ENCODE peak calls at places on chromosomes 4 and X, in six cellular contexts. X is K562, L is H1, R is GM12891, E is HepG2, T is GM12878. J is an unnamed sample.

GRCh38 chr4:112214397-112215264 is 17.0 kb upstream of the AP1AR start:
- DNase-seq in X (peak), L (no peak), T (no peak), E (peak), R (no peak), J (no peak)

GRCh38 chrX:78111140-78111931 is 7.3 kb downstream of the PGK1 start:
- DNase-seq in L (no peak), X (no peak), T (no peak), R (no peak), E (peak), J (no peak)

GRCh38 chr4:82779032-82779431 is 19.6 kb downstream of the SCD5 start:
- DNase-seq in X (no peak), E (no peak), L (no peak), T (no peak), R (no peak), J (no peak)

GRCh38 chr4:101160792-101161592 is 186.3 kb downstream of the PPP3CA start:
- DNase-seq in L (no peak), R (no peak), E (no peak), T (no peak), X (no peak), J (no peak)

GRCh38 chr4:148443550-148444295 is 1.5 kb upstream of the NR3C2 start:
- DNase-seq in R (peak), X (no peak), T (no peak), E (no peak), L (peak), J (peak)

GRCh38 chr4:113574636-113575103 is 186.9 kb downstream of the CAMK2D start:
- DNase-seq in X (no peak), T (no peak), L (no peak), R (no peak), E (no peak), J (no peak)

GRCh38 chr4:87570290-87570689 is 38.0 kb upstream of the DSPP start:
- DNase-seq in T (no peak), R (no peak), E (no peak), X (no peak), L (no peak), J (no peak)

GRCh38 chrX:38618152-38618551 is 56.8 kb downstream of the TSPAN7 start:
- DNase-seq in R (no peak), X (no peak), L (no peak), T (no peak), E (no peak), J (no peak)

GRCh38 chrX:10519278-10519677 is 101.1 kb downstream of the MID1 start:
- DNase-seq in X (no peak), E (no peak), L (no peak), R (no peak), T (no peak), J (no peak)

GRCh38 chr4:38160487-38161207 is 200.4 kb downstream of the PTTG2 start:
- DNase-seq in L (no peak), T (peak), R (peak), E (peak), X (no peak), J (peak)

GRCh38 chr4:38155589-38156294 is 195.5 kb downstream of the PTTG2 start:
- DNase-seq in L (no peak), T (no peak), R (no peak), X (no peak), E (no peak), J (no peak)

GRCh38 chr4:38154681-38155588 is 194.7 kb downstream of the PTTG2 start:
- DNase-seq in R (no peak), X (peak), T (no peak), E (no peak), L (no peak), J (no peak)

GRCh38 chr4:38154251-38154650 is 194.1 kb downstream of the PTTG2 start:
- DNase-seq in R (no peak), E (no peak), X (no peak), L (no peak), T (no peak), J (no peak)

DNA sequence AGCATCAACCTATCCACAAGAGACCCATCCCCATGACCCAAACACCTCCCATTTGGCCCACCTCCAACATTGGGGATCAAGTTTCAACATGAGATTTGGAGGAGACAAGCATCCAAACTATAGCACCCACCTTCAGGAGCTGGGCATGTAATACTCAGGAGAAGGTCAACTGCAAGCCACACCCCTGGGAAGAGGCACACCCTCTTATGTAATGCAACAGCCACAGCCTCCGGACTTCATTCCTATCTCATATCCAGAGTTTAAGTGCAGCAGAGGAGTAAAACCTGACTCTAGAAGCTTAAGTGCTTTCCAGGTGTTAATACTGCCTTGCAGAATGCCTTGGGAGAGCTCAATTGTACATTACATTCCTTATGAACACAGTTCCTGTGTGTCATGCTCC is 197.4 kb downstream of the PTTG2 start:
- DNase-seq in R (no peak), T (no peak), L (no peak), E (no peak), X (peak), J (no peak)
- TF ChIP-seq POLR2AphosphoS5 in R (no peak), T (no peak), L (no peak), E (no peak), X (no peak), J (no peak)

GRCh38 chrX:150980711-150981110 is 2.4 kb upstream of the HMGB3 start:
- DNase-seq in L (no peak), T (no peak), X (no peak), R (no peak), E (no peak), J (no peak)

GRCh38 chrX:150983526-150984163 is 510 bp downstream of the HMGB3 start:
- DNase-seq in X (no peak), T (no peak), L (no peak), R (no peak), E (no peak), J (no peak)

GRCh38 chrX:150982235-150982785 is 825 bp upstream of the HMGB3 start:
- DNase-seq in R (no peak), E (no peak), L (no peak), T (no peak), X (no peak), J (no peak)

GRCh38 chrX:150984164-150984824 is 1.2 kb downstream of the HMGB3 start:
- DNase-seq in X (peak), E (no peak), L (no peak), T (no peak), R (no peak), J (no peak)

DNA sequence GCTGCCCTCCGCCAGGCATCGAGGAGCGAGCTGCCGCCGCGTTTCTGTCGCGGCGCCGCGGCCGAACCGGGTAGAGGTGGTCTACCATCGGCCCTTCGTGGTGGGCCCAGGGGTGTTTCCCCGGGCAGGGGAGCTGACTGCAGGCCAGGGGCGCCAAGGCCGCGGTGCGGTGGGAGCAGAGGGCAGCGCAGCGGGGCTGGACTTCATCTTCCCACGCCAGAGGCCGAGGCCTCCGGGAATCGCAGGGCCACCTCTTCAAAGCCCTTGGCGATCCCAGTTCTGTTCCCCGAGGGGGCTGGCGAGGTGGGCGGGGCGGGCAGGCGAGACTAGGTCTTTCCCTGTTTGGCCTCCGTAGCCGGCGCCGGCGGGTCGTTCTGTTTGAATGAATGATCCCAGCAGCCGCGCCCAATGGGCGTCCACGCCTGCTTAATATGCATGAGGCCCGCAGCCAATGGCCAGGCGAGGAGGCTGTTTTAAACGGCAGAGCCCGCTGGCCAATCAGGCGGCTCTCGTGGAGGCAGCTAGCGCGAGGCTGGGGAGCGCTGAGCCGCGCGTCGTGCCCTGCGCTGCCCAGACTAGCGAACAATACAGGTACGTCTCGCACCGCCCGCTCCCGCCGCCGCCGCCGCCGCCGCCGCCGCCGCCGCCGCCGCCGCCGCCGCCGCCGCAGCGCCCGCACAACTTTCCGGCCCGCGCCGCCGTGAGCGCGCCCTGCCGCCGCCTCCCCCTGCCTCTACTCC is at the start of gene HMGB3:
- DNase-seq in L (peak), E (peak), T (peak), X (peak), R (peak), J (peak)
- TF ChIP-seq POLR2A in L (peak), E (peak), T (peak), X (peak), R (no peak), J (peak)

GRCh38 chrX:68292471-68292870 is 140.8 kb downstream of the OPHN1 start:
- DNase-seq in T (no peak), R (no peak), X (no peak), L (no peak), E (no peak), J (no peak)
- TF ChIP-seq TAF1 in T (no peak), R (no peak), X (no peak), L (no peak), E (no peak), J (no peak)

DNA sequence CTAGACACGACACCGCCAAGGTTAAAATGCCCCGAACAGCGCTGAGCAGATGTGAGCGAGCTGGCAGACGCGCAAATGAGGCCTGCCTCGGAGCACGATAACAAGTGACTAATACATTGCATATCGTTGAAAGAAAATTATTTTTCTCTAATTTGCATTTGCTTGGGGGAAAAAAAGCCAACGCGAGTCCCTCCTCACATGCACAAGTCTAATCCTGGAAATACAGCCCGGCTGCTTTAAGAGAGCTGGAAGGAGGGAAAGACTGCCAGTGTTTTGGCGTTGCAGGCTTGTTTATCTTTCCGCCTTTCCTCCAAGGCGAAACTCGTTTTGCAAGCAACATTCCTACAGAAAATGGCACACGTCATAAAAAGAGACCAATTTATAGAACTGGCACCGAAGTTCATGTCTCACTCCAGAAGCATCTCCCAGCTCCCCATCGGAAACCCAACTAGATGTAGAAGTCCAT is 12.6 kb downstream of the BCOR start:
- DNase-seq in X (no peak), L (no peak), T (no peak), R (no peak), E (no peak), J (no peak)
- TF ChIP-seq POLR2AphosphoS5 in X (no peak), L (no peak), T (no peak), R (no peak), E (no peak), J (no peak)

DNA sequence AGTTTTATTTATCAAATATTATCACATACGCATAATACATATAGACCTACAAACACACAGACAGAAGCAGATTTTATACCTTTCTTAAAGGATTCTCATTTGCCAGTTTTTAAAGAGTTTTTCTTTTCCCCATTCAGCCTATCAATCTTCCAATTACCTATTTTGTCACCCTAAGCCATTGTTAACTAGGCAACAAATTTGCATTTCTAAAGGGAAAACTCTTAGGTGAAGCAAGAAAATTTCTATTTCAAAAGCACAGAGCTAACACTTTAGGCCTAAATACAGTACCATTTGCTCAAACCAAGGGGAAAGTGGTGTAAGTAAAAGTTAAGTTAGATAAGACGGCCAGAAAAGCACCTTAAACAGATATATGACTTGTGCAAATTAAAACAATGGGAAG is 156.6 kb downstream of the NDST3 start:
- DNase-seq in L (no peak), R (no peak), T (no peak), E (no peak), X (no peak), J (no peak)
- TF ChIP-seq POLR2A in L (no peak), R (no peak), T (no peak), E (no peak), X (no peak), J (no peak)

GRCh38 chr4:37422638-37423037 is 178.1 kb downstream of the NWD2 start:
- DNase-seq in L (no peak), T (no peak), E (no peak), R (no peak), X (no peak), J (no peak)

GRCh38 chr4:37423310-37423709 is 178.8 kb downstream of the NWD2 start:
- DNase-seq in L (no peak), T (no peak), X (no peak), E (no peak), R (no peak), J (no peak)

GRCh38 chr4:37424753-37425152 is 180.2 kb downstream of the NWD2 start:
- DNase-seq in L (no peak), R (no peak), X (no peak), T (no peak), E (no peak), J (no peak)

GRCh38 chr4:37421614-37422013 is 177.1 kb downstream of the NWD2 start:
- DNase-seq in E (no peak), X (no peak), T (no peak), L (no peak), R (no peak), J (no peak)

GRCh38 chr4:37422102-37422501 is 177.6 kb downstream of the NWD2 start:
- DNase-seq in T (no peak), X (no peak), R (no peak), E (no peak), L (no peak), J (no peak)
- TF ChIP-seq TAF1 in T (no peak), X (no peak), R (no peak), E (no peak), L (no peak), J (no peak)

GRCh38 chrX:154735695-154736393 is 15.0 kb downstream of the GAB3 start:
- DNase-seq in X (no peak), L (no peak), R (no peak), T (no peak), E (no peak), J (no peak)
- TF ChIP-seq POLR2AphosphoS5 in X (no peak), L (no peak), R (no peak), T (no peak), E (no peak), J (no peak)

J was measured in GM12892.